ENCODE peak calls at places on chromosomes 5 and 9, in four cellular contexts. S is astrocyte of the cerebellum, K is AG04450, A is colonic mucosa. R is an unnamed sample.

GRCh38 chr5:14032944-14033343 is 88.5 kb upstream of the DNAH5 start:
- DNase-seq in K (no peak), A (no peak), S (no peak), R (no peak)

GRCh38 chr9:36132081-36132480 is 4.5 kb upstream of the GLIPR2 start:
- DNase-seq in K (no peak), A (no peak), S (no peak), R (no peak)

GRCh38 chr5:95858023-95858461 is 35.5 kb upstream of the GLRX start:
- DNase-seq in S (peak), A (no peak), K (peak), R (peak)

GRCh38 chr9:137188490-137189296 is at the start of the genes ANAPC2 and SSNA1:
- DNase-seq in S (peak), A (peak), K (peak), R (peak)

GRCh38 chr5:148384389-148384756 is 615 bp downstream of the FBXO38 start:
- DNase-seq in S (no peak), K (no peak), A (no peak), R (no peak)

GRCh38 chr5:134543820-134544692 is 18.6 kb downstream of the JADE2 start:
- DNase-seq in A (no peak), K (no peak), S (no peak), R (no peak)

GRCh38 chr5:166962470-166962869 is 1329.0 kb upstream of the WWC1 start:
- DNase-seq in S (no peak), K (no peak), A (no peak), R (no peak)

GRCh38 chr5:34957857-34958690 is 28.7 kb downstream of the DNAJC21 start:
- DNase-seq in A (peak), S (peak), K (no peak), R (no peak)

GRCh38 chr5:22258139-22258538 is 595.0 kb downstream of the CDH12 start:
- DNase-seq in K (no peak), S (no peak), A (no peak), R (no peak)

GRCh38 chr9:34995288-34996060 is 5.9 kb downstream of the DNAJB5 start:
- DNase-seq in K (no peak), A (no peak), S (no peak), R (peak)

GRCh38 chr5:87170799-87171198 is 96.9 kb upstream of the RASA1 start:
- DNase-seq in K (no peak), S (no peak), A (no peak), R (no peak)

GRCh38 chr9:129333961-129334743 is 156.1 kb upstream of the IER5L start:
- DNase-seq in S (peak), K (peak), A (peak), R (peak)

GRCh38 chr5:77431719-77432118 is 60.4 kb downstream of the WDR41 start:
- DNase-seq in K (no peak), A (no peak), S (no peak), R (no peak)

GRCh38 chr9:591292-591691 is 250.2 kb upstream of the DMRT1 start:
- DNase-seq in S (no peak), K (no peak), A (peak), R (no peak)

GRCh38 chr9:133483611-133484010 is 4.7 kb upstream of the SLC2A6 start:
- DNase-seq in K (no peak), S (no peak), A (no peak), R (no peak)

GRCh38 chr9:130522233-130522808 is 57.1 kb upstream of the FUBP3 start:
- DNase-seq in K (no peak), S (no peak), A (no peak), R (no peak)

GRCh38 chr9:131577005-131578000 is 32.0 kb downstream of the PRRT1B start:
- DNase-seq in A (no peak), S (no peak), K (no peak), R (no peak)

GRCh38 chr5:96133337-96134094 is 171.9 kb upstream of the ELL2 start:
- DNase-seq in A (no peak), K (no peak), S (no peak), R (no peak)

GRCh38 chr9:82891321-82891720 is 171.6 kb downstream of the RASEF start:
- DNase-seq in S (no peak), A (no peak), K (no peak), R (no peak)

GRCh38 chr9:86809968-86810367 is 137.3 kb downstream of the GAS1 start:
- DNase-seq in A (no peak), K (no peak), S (no peak), R (no peak)

GRCh38 chr5:171849585-171850353 is 64.2 kb downstream of the SMIM23 start:
- DNase-seq in S (no peak), A (no peak), K (no peak), R (no peak)

GRCh38 chr9:124030969-124031451 is 19.4 kb downstream of the LHX2 start:
- DNase-seq in A (no peak), K (no peak), S (peak), R (no peak)

GRCh38 chr9:137300607-137301085 is 1.4 kb downstream of the NRARP start:
- DNase-seq in S (no peak), K (no peak), A (peak), R (no peak)

GRCh38 chr5:168015506-168015905 is 275.9 kb upstream of the WWC1 start:
- DNase-seq in S (no peak), K (no peak), A (no peak), R (no peak)

GRCh38 chr5:43854697-43855292 is 251.8 kb downstream of the NNT start:
- DNase-seq in A (no peak), S (no peak), K (no peak), R (no peak)
- TF ChIP-seq CTCF in A (no peak), S (no peak), K (no peak), R (no peak)

GRCh38 chr5:179377421-179378115 is 32.3 kb upstream of the ADAMTS2 start:
- DNase-seq in S (no peak), A (no peak), K (no peak), R (no peak)
- H3K4me3 ChIP-seq in S (no peak), A (no peak), K (no peak), R (no peak)

DNA sequence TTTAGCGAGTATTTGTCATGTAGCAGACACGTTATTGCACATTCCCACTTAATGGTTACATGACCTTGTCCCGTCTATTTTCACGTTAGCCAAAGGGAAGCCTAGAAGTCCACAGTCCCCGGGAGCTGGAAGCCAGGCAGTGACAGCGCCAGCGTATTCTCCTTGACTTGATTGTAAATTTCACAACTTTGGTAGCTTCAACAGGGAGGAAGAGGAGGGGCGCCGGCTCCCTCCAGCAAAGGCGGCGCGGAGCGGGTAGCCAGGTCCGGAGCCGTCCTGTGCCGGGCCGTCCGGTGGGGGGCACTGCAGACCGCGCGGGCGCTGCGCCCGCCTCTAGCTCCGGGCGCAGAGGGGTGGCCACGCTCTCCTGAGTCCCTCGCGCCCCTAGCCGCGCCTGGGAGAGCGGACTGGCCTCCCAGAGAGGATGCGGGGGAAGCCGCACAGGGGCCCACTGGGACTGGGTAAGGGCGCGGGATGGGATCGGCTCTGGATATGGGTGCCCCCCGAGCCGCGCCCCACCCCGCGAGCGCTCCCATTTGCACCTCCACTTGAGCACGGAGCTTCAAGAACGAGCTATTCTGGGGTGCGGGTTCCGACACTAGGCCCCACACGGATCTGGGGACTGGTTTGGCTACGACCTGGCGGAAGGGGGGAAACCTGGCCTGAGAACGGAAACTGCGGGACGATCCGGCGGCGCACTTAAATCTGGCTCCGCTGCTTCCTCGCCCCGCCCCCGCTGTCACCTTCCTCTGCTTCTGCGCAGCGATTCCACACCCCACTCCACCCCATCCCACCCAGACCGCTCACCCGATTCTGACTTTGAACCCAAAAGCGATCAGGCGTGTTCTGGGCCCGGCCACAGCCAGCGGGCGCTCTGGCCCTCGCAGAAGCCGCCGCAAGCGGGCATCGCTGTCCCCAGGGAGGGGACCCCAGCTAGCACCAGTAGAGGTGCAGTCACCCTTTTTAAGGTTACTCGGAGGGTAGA is 23.8 kb downstream of the KLF4 start:
- DNase-seq in K (no peak), A (peak), S (no peak), R (no peak)
- TF ChIP-seq CTCF in K (peak), A (peak), S (peak), R (peak)

DNA sequence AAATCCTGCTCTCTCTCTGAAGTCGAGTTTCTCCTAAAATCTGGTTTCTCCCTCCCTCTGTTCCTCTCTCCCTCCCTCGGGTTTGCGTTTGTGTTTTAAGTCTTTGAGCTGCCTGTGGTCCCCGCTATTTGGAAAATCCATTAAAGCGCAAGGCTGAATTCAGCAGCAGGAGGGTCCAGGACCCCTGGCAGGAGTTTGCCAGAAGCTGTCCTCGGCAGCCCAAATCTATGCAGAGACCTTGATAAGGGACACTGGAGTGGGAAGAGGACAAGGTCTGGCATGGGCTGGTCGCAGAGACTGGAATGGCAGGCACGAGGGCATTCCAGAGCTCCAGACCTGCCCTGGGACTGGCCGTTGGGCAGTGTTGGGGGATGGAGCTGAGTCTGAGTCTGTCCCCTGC is 1.1 kb downstream of the PDZD2 start:
- DNase-seq in A (no peak), S (no peak), K (no peak), R (no peak)
- H3K4me3 ChIP-seq in A (no peak), S (peak), K (no peak), R (no peak)

GRCh38 chr5:36949593-36949992 is 73.0 kb downstream of the NIPBL start:
- DNase-seq in S (no peak), A (no peak), K (no peak), R (no peak)
- TF ChIP-seq CTCF in S (no peak), A (no peak), K (no peak), R (no peak)